ENCODE peak calls at places on chromosomes 13 and 19, in ten cellular contexts. X, Y, G, O, K, N, Z, Q, W and L are unnamed samples.
A peak's percentile ranks its signal among the peaks of the same experiment; 100 is the strongest.

GRCh38 chr19:42178791-42179500 is 38.5 kb downstream of the DEDD2 start:
- DNase-seq in X (no peak), Y (no peak), G (no peak), O (no peak), K (no peak), N (peak; percentile 47), Z (no peak), Q (peak; percentile 22), W (no peak), L (no peak)

GRCh38 chr13:98335721-98336120 is 158.7 kb upstream of the RNF113B start:
- DNase-seq in X (no peak), Y (no peak), G (no peak), O (no peak), K (no peak), N (no peak), Z (no peak), Q (no peak), W (no peak), L (no peak)

GRCh38 chr19:32041681-32042292 is 303.6 kb upstream of the ZNF507 start:
- DNase-seq in X (peak; percentile 3), Y (peak; percentile 48), G (no peak), O (no peak), K (peak; percentile 76), N (peak; percentile 7), Z (no peak), Q (no peak), W (no peak), L (peak; percentile 10)

GRCh38 chr13:30565658-30566057 is 52.1 kb upstream of the USPL1 start:
- DNase-seq in X (no peak), Y (no peak), G (no peak), O (no peak), K (no peak), N (no peak), Z (no peak), Q (no peak), W (no peak), L (no peak)

GRCh38 chr19:13241321-13242104 is 91.3 kb downstream of the IER2 start:
- DNase-seq in X (no peak), Y (no peak), G (no peak), O (no peak), K (no peak), N (peak; percentile 13), Z (no peak), Q (peak; percentile 9), W (no peak), L (no peak)

GRCh38 chr19:40697007-40697406 is 6.6 kb upstream of the NUMBL start:
- DNase-seq in X (no peak), Y (no peak), G (no peak), O (no peak), K (no peak), N (no peak), Z (no peak), Q (no peak), W (no peak), L (no peak)

GRCh38 chr19:33192010-33192409 is 2.1 kb upstream of the LRP3 start:
- DNase-seq in X (no peak), Y (no peak), G (no peak), O (no peak), K (no peak), N (no peak), Z (no peak), Q (no peak), W (no peak), L (no peak)

GRCh38 chr19:3108775-3109174 is 14.6 kb downstream of the GNA11 start:
- DNase-seq in X (peak; percentile 45), Y (no peak), G (no peak), O (peak; percentile 66), K (peak; percentile 80), N (peak; percentile 81), Z (peak; percentile 31), Q (peak; percentile 75), W (peak; percentile 64), L (peak; percentile 55)

GRCh38 chr13:114145256-114145655 is 12.8 kb upstream of the RASA3 start:
- DNase-seq in X (no peak), Y (no peak), G (no peak), O (peak; percentile 21), K (no peak), N (no peak), Z (no peak), Q (no peak), W (no peak), L (no peak)

GRCh38 chr19:29850482-29850881 is 38.7 kb downstream of the CCNE1 start:
- DNase-seq in X (no peak), Y (no peak), G (no peak), O (no peak), K (no peak), N (no peak), Z (no peak), Q (no peak), W (no peak), L (no peak)

GRCh38 chr13:63455938-63456337 is 2040.3 kb upstream of the PCDH20 start:
- DNase-seq in X (no peak), Y (no peak), G (no peak), O (no peak), K (peak; percentile 9), N (no peak), Z (no peak), Q (no peak), W (no peak), L (no peak)
- TF ChIP-seq CTCF in X (no peak), Y (no peak), G (no peak), O (peak; percentile 42), K (peak; percentile 16), N (peak; percentile 28), Z (peak; percentile 42), Q (no peak), W (no peak), L (peak; percentile 21)

GRCh38 chr19:56105090-56105701 is 15.9 kb downstream of the ZNF787 start:
- DNase-seq in X (peak; percentile 56), Y (no peak), G (no peak), O (no peak), K (peak; percentile 80), N (no peak), Z (peak; percentile 22), Q (peak; percentile 64), W (peak; percentile 47), L (no peak)
- TF ChIP-seq CTCF in X (peak; percentile 83), Y (peak; percentile 43), G (peak; percentile 86), O (peak; percentile 46), K (peak; percentile 64), N (peak; percentile 44), Z (peak; percentile 59), Q (peak; percentile 68), W (peak; percentile 71), L (peak; percentile 55)

DNA sequence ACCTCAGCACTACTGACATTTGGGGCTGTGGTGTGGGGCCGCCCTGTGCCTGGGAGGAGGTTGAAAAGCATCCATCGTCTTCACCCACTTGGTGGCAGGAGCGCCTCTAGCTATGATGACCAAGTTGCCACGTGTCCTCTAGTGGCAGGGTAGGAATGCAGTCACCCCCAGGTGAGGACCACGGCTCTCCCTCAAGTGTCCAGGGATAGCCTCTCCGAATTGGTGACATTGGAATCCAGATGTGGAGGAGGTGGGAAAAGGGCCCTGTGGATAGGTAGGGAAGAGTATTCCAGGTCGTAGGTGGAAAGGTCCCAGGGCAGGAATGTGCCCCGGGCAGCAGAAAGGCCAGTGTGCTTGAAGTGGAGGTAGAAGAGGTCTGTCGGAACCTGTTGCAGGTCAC is 37.6 kb downstream of the ARHGEF18 start:
- DNase-seq in X (peak; percentile 17), Y (no peak), G (no peak), O (peak; percentile 72), K (no peak), N (no peak), Z (peak; percentile 57), Q (no peak), W (no peak), L (no peak)
- TF ChIP-seq CTCF in X (peak; percentile 16), Y (no peak), G (no peak), O (peak; percentile 55), K (peak; percentile 6), N (no peak), Z (peak; percentile 47), Q (no peak), W (no peak), L (no peak)

GRCh38 chr19:46372901-46373572 is 26.1 kb downstream of the PPP5C start:
- DNase-seq in X (peak; percentile 92), Y (no peak), G (peak; percentile 46), O (no peak), K (no peak), N (no peak), Z (peak; percentile 47), Q (no peak), W (no peak), L (peak; percentile 18)
- TF ChIP-seq CTCF in X (peak; percentile 67), Y (peak; percentile 18), G (peak; percentile 64), O (peak; percentile 13), K (no peak), N (peak; percentile 37), Z (peak; percentile 62), Q (no peak), W (no peak), L (peak; percentile 69)

DNA sequence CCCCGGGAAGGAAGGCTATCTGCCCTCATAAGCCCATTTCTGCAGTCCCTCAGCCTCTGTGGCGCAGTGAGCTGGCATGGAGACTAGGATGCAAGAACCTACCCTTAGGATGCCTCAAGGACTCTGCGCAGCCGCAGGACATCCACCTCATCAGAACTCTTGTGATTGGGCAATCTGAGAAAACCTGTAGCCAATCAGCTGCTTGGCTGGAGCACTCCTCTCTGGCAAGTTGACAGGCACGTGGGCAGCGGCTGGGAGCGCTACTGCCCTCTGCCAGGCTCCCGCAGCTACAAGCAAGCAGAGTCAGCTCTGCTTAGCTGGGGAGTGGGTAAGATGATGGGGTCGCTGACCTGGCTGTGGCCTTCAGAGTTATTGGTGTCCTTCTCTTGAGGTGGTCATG is 1.5 kb upstream of the ECSIT start:
- DNase-seq in X (peak; percentile 76), Y (no peak), G (peak; percentile 67), O (peak; percentile 66), K (peak; percentile 73), N (peak; percentile 44), Z (no peak), Q (no peak), W (no peak), L (peak; percentile 77)
- TF ChIP-seq CTCF in X (peak; percentile 56), Y (no peak), G (peak; percentile 45), O (peak; percentile 1), K (peak; percentile 17), N (peak; percentile 44), Z (no peak), Q (no peak), W (no peak), L (peak; percentile 52)

DNA sequence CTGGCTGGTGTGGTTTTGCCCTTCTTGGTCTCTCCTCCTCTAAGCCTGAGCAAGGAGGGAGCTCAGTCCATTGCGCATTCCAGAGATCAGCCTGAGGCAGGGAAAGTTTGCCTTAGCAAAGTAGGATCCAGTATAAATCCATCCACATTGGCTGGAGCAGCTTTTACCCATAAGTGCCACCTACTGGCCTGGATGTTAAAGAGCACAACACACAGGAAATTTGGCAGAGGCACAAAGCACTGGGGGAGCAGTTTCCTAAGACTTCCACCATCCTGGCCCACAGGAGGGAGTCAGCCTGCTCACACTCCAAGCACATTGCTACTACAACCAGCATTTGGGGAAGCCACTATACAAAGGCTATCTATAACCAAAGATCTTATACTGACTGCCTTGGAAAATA is 1124.2 kb downstream of the SLITRK1 start:
- DNase-seq in X (peak; percentile 10), Y (no peak), G (no peak), O (peak; percentile 47), K (peak; percentile 26), N (no peak), Z (no peak), Q (no peak), W (no peak), L (peak; percentile 14)
- TF ChIP-seq CTCF in X (peak; percentile 23), Y (no peak), G (peak; percentile 48), O (peak; percentile 52), K (peak; percentile 30), N (peak; percentile 50), Z (peak; percentile 28), Q (no peak), W (no peak), L (peak; percentile 66)